ENCODE peak calls at places on chromosomes 7 and 10, in six cellular contexts. G is tibial nerve, P is lower lobe of right lung, K is body of pancreas, T is Karpas-422, O is PC-3. B is an unnamed sample.

GRCh38 chr7:42292991-42293521 is 56.0 kb upstream of the GLI3 start:
- DNase-seq in G (no peak), T (no peak), O (peak; percentile 89), K (peak; percentile 21), P (peak; percentile 59), B (no peak)

GRCh38 chr7:86598721-86599120 is 45.0 kb upstream of the GRM3 start:
- DNase-seq in P (no peak), G (no peak), O (no peak), K (no peak), T (no peak), B (no peak)

GRCh38 chr10:124730790-124731189 is 13.4 kb downstream of the FAM53B start:
- DNase-seq in K (no peak), G (no peak), O (peak; percentile 46), T (no peak), P (no peak), B (no peak)

GRCh38 chr7:76356823-76357222 is 2.0 kb downstream of the YWHAG start:
- DNase-seq in G (no peak), T (no peak), P (no peak), O (peak; percentile 75), K (peak; percentile 56), B (no peak)

GRCh38 chr10:15345450-15345849 is 25.6 kb downstream of the FAM171A1 start:
- DNase-seq in G (no peak), P (no peak), O (no peak), T (no peak), K (no peak), B (no peak)

GRCh38 chr7:100016209-100016901 is 959 bp downstream of the ZKSCAN1 start:
- DNase-seq in G (no peak), P (no peak), T (no peak), O (no peak), K (no peak), B (no peak)

GRCh38 chr10:86074294-86074693 is 292.3 kb downstream of the GRID1 start:
- DNase-seq in G (no peak), P (no peak), O (no peak), T (no peak), K (no peak), B (no peak)

GRCh38 chr10:8473205-8473604 is 418.7 kb downstream of the GATA3 start:
- DNase-seq in G (no peak), K (no peak), P (no peak), T (no peak), O (peak; percentile 34), B (no peak)

GRCh38 chr10:106713846-106714245 is 450.7 kb downstream of the SORCS1 start:
- DNase-seq in G (no peak), T (no peak), K (no peak), P (no peak), O (no peak), B (no peak)

GRCh38 chr7:33788493-33788892 is 116.8 kb upstream of the BMPER start:
- DNase-seq in G (no peak), O (no peak), K (no peak), T (no peak), P (no peak), B (no peak)

GRCh38 chr7:78284945-78285344 is 486.4 kb downstream of the PHTF2 start:
- DNase-seq in O (no peak), K (no peak), P (no peak), G (no peak), T (no peak), B (no peak)

GRCh38 chr10:35564276-35564982 is 40.7 kb upstream of the GJD4 start:
- DNase-seq in O (no peak), P (no peak), T (peak; percentile 66), K (no peak), G (no peak), B (no peak)

GRCh38 chr10:80324086-80324485 is 32.5 kb downstream of the DYDC1 start:
- DNase-seq in K (no peak), O (no peak), P (no peak), T (no peak), G (no peak), B (no peak)

GRCh38 chr7:84684836-84685235 is 490.2 kb upstream of the SEMA3A start:
- DNase-seq in O (no peak), T (no peak), K (no peak), G (no peak), P (no peak), B (no peak)

GRCh38 chr7:100826546-100827329 is 585 bp downstream of the EPHB4 start:
- DNase-seq in K (no peak), O (no peak), P (no peak), G (no peak), T (no peak), B (no peak)

GRCh38 chr10:22319559-22320558 is 1.0 kb upstream of the BMI1 start:
- DNase-seq in P (no peak), K (no peak), G (no peak), O (peak; percentile 57), T (peak; percentile 48), B (no peak)

GRCh38 chr7:23016345-23017253 is 2.7 kb upstream of the HYCC1 start:
- DNase-seq in O (no peak), T (no peak), G (no peak), P (no peak), K (no peak), B (no peak)

GRCh38 chr10:63707254-63707910 is 186.2 kb downstream of the REEP3 start:
- DNase-seq in O (peak; percentile 100), G (no peak), K (peak; percentile 53), T (no peak), P (no peak), B (no peak)

GRCh38 chr7:5693529-5693928 is 87.9 kb downstream of the RNF216 start:
- DNase-seq in G (no peak), T (peak; percentile 91), O (peak; percentile 23), K (no peak), P (no peak), B (no peak)

GRCh38 chr10:3781458-3782098 is 3.4 kb downstream of the KLF6 start:
- DNase-seq in P (peak; percentile 79), K (peak; percentile 58), T (no peak), O (peak; percentile 34), G (peak; percentile 42), B (peak; percentile 40)

GRCh38 chr7:40115941-40116340 is 18.5 kb downstream of the MPLKIP start:
- DNase-seq in O (no peak), K (no peak), T (no peak), G (no peak), P (no peak), B (no peak)

GRCh38 chr10:115094605-115095004 is 1.4 kb downstream of the ATRNL1 start:
- DNase-seq in P (no peak), G (no peak), T (no peak), K (no peak), O (no peak), B (no peak)

GRCh38 chr10:27784272-27784671 is 38.7 kb upstream of the MKX start:
- DNase-seq in T (no peak), P (no peak), G (no peak), K (no peak), O (no peak), B (no peak)

GRCh38 chr7:111011500-111011899 is 79.4 kb upstream of the LRRN3 start:
- DNase-seq in T (no peak), K (no peak), P (no peak), G (no peak), O (peak; percentile 16), B (no peak)

DNA sequence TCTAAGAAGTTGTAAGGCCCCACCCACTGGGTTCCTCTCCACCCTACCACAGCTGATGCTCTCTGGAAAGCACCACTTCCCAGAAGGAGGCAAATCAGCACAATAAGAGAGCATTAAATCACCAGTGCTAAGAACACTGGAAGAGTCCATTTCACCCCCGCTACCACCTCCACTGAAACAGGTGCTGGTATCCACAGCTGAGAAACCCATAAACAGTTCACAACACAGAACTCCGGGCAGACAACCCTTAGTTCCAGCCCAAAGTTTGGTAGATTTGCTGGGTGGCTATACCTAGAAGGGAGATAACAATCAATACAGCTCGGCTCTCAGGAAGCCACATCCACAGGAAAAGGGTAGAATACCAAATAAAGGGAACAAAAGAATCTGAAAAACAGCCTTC is 34.1 kb downstream of the ZNF680 start:
- DNase-seq in G (no peak), K (no peak), O (no peak), T (no peak), P (no peak), B (no peak)
- H3K9me3 ChIP-seq in G (peaks cover 66% of the 10 kb centered on the region), K (peaks cover 31% of the 10 kb centered on the region), O (peaks cover 21% of the 10 kb centered on the region), T (peaks cover 41% of the 10 kb centered on the region), P (peaks cover 95% of the 10 kb centered on the region), B (peaks cover 24% of the 10 kb centered on the region)

DNA sequence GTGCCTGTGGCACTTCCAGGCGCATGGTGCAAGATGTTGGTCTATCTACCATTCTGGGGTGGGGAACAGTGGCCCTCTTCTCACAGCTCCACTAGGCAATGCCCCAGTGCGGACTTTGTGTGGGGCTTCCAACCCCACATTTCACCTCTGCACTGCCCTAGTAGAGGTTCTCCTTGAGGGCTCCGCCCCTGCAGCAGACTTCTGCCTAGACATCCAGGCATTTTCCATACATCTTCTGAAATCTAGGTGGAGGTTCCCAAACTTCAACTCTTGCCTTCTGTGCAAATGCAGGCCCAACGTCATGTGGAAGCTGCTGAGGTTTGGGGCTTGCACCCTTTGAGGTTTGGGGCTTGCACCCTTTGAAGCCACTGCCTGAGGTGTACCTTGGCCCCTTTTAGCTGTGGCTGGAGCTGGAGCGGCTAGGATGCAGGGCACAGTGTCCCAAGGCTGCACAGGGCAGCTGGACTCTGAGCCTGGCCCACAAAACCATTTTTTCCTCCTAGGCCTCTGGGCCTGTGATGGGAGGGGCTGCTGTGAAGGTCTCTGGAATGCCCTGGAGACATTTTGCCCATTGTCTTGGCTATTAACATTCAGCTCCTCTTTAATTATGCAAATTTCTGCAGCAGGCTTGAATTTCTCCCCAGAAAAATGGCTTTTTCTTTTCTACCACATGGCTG is 130.6 kb upstream of the EFCAB10 start:
- DNase-seq in O (no peak), T (no peak), G (no peak), P (no peak), K (no peak), B (no peak)
- H3K9me3 ChIP-seq in O (peaks cover 20% of the 10 kb centered on the region), T (peaks cover 10% of the 10 kb centered on the region), G (peaks cover 4% of the 10 kb centered on the region), P (peaks cover 13% of the 10 kb centered on the region), K (peaks cover 10% of the 10 kb centered on the region), B (peaks cover 5% of the 10 kb centered on the region)

GRCh38 chr7:14144538-14144937 is 155.1 kb upstream of the ETV1 start:
- DNase-seq in O (no peak), P (no peak), K (no peak), T (no peak), G (no peak), B (no peak)

DNA sequence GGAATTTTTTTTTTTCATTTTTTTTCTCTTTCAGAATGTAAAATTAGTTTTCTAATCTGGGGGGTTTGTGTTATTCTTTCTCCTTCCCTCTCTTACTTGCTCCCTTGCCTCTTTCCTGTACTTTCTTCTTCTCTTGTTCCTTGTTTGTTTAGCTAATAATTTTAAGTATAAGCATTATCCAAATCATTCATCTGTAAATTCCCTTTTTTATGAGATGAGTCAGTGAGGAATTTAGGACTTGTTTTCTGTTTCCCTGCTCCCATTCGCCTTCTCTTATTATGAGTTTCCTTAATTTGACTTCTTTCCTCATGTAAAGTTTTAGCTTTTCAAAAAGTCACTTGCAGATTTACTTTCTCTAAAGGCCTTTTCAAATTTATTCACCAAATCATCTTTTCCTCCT is 154.6 kb upstream of the ETV1 start:
- DNase-seq in P (no peak), T (no peak), G (no peak), K (no peak), O (peak; percentile 63), B (no peak)
- H3K9me3 ChIP-seq in P (no peaks in the 10 kb centered on the region), T (no peaks in the 10 kb centered on the region), G (no peaks in the 10 kb centered on the region), K (no peaks in the 10 kb centered on the region), O (no peaks in the 10 kb centered on the region), B (no peaks in the 10 kb centered on the region)

DNA sequence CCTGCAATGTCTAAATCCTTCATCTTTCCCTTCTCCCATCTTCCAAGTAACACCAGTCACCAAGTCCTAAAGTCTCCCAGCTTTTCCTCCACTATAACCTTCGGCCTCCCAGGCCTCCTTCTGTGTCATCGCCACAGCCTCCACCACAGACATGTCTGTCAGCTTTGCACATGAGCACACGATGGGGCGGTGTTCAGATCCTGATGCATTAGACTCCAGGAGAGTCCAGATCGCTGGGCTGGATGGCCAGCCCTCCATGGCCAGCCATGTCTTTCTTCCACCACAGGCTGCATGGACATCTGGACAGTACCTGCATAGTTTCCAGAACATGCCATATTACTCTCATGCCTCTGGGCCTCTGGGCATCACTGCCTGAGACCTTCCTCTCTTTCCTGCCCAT is 974.2 kb upstream of the ZNF722 start:
- DNase-seq in K (no peak), P (no peak), O (no peak), G (no peak), T (no peak), B (no peak)
- H3K9me3 ChIP-seq in K (no peaks in the 10 kb centered on the region), P (no peaks in the 10 kb centered on the region), O (no peaks in the 10 kb centered on the region), G (no peaks in the 10 kb centered on the region), T (peaks cover 23% of the 10 kb centered on the region), B (peaks cover 10% of the 10 kb centered on the region)

B was measured in T-helper 17 cell.